ENCODE peak calls at places on chromosomes 4 and X, in eight cellular contexts. O, U, W, C, F, Y, J and M are unnamed samples.
A peak's percentile ranks its signal among the peaks of the same experiment; 100 is the strongest.

GRCh38 chrX:132364313-132364712 is 124.5 kb downstream of the MBNL3 start:
- DNase-seq in O (no peak), U (no peak), W (no peak), C (no peak), F (no peak), Y (no peak), J (no peak), M (no peak)

GRCh38 chr4:181204109-181204508 is 1039.1 kb upstream of the TENM3 start:
- DNase-seq in O (no peak), U (no peak), W (no peak), C (no peak), F (no peak), Y (no peak), J (no peak), M (no peak)

GRCh38 chr4:144645102-144645469 is 870 bp upstream of the HHIP start:
- DNase-seq in O (no peak), U (no peak), W (no peak), C (peak; percentile 80), F (no peak), Y (no peak), J (no peak), M (no peak)

GRCh38 chrX:66632473-66632872 is 6.4 kb downstream of the EDA2R start:
- DNase-seq in O (no peak), U (no peak), W (no peak), C (no peak), F (peak; percentile 45), Y (no peak), J (no peak), M (peak; percentile 27)

GRCh38 chr4:14719053-14719452 is 283.2 kb upstream of the CPEB2 start:
- DNase-seq in O (no peak), U (no peak), W (no peak), C (peak; percentile 9), F (no peak), Y (peak; percentile 16), J (peak; percentile 10), M (peak; percentile 30)

GRCh38 chr4:66639361-66639760 is 905.9 kb downstream of the CENPC start:
- DNase-seq in O (no peak), U (no peak), W (no peak), C (no peak), F (no peak), Y (no peak), J (no peak), M (no peak)

GRCh38 chr4:124483043-124483906 is 229.3 kb downstream of the ANKRD50 start:
- DNase-seq in O (no peak), U (no peak), W (no peak), C (no peak), F (no peak), Y (no peak), J (no peak), M (no peak)

GRCh38 chr4:187235456-187236170 is 512.0 kb upstream of the FAT1 start:
- DNase-seq in O (no peak), U (no peak), W (no peak), C (no peak), F (no peak), Y (no peak), J (no peak), M (no peak)

GRCh38 chrX:39675619-39676018 is 422.1 kb downstream of the BCOR start:
- DNase-seq in O (no peak), U (no peak), W (no peak), C (no peak), F (no peak), Y (no peak), J (no peak), M (no peak)

GRCh38 chr4:75921910-75922309 is 18.9 kb downstream of the NAAA start:
- DNase-seq in O (no peak), U (no peak), W (no peak), C (no peak), F (no peak), Y (no peak), J (no peak), M (no peak)

GRCh38 chrX:39688576-39689373 is 409.0 kb downstream of the BCOR start:
- DNase-seq in O (no peak), U (no peak), W (peak; percentile 30), C (peak; percentile 78), F (no peak), Y (peak; percentile 43), J (no peak), M (no peak)

GRCh38 chr4:105966046-105966445 is 70.8 kb downstream of the NPNT start:
- DNase-seq in O (no peak), U (no peak), W (no peak), C (no peak), F (peak; percentile 87), Y (no peak), J (peak; percentile 75), M (no peak)

GRCh38 chrX:24081661-24082154 is 27.0 kb downstream of the EIF2S3 start:
- DNase-seq in O (peak; percentile 40), U (peak; percentile 33), W (no peak), C (no peak), F (peak; percentile 48), Y (peak; percentile 73), J (peak; percentile 29), M (peak; percentile 17)

GRCh38 chrX:123408856-123409737 is 225.0 kb downstream of the GRIA3 start:
- DNase-seq in O (no peak), U (no peak), W (peak; percentile 13), C (no peak), F (no peak), Y (no peak), J (no peak), M (no peak)

GRCh38 chr4:81565137-81565870 is 93.6 kb upstream of the RASGEF1B start:
- DNase-seq in O (no peak), U (no peak), W (no peak), C (peak; percentile 80), F (no peak), Y (no peak), J (no peak), M (no peak)

GRCh38 chr4:114922582-114922912 is 190.9 kb downstream of the NDST4 start:
- DNase-seq in O (no peak), U (no peak), W (no peak), C (no peak), F (no peak), Y (no peak), J (no peak), M (no peak)

GRCh38 chr4:184932343-184932742 is 85.9 kb upstream of the HELT start:
- DNase-seq in O (no peak), U (no peak), W (no peak), C (no peak), F (no peak), Y (no peak), J (no peak), M (no peak)

GRCh38 chr4:107863416-107863815 is 38.7 kb downstream of the SGMS2 start:
- DNase-seq in O (no peak), U (no peak), W (no peak), C (no peak), F (no peak), Y (no peak), J (no peak), M (no peak)

GRCh38 chrX:46957299-46957698 is 45.1 kb downstream of the JADE3 start:
- DNase-seq in O (no peak), U (no peak), W (no peak), C (no peak), F (no peak), Y (no peak), J (no peak), M (no peak)

GRCh38 chr4:183424109-183424751 is 20.2 kb upstream of the CDKN2AIP start:
- DNase-seq in O (no peak), U (no peak), W (no peak), C (no peak), F (no peak), Y (no peak), J (no peak), M (peak; percentile 36)

GRCh38 chr4:53704329-53704728 is 113.0 kb upstream of the LNX1 start:
- DNase-seq in O (no peak), U (no peak), W (no peak), C (no peak), F (no peak), Y (no peak), J (no peak), M (no peak)

GRCh38 chr4:62051332-62051731 is 851.2 kb downstream of the ADGRL3 start:
- DNase-seq in O (no peak), U (no peak), W (no peak), C (no peak), F (no peak), Y (no peak), J (no peak), M (no peak)

GRCh38 chr4:119478446-119479179 is 150.0 kb downstream of the PDE5A start:
- DNase-seq in O (no peak), U (no peak), W (no peak), C (no peak), F (no peak), Y (no peak), J (no peak), M (peak; percentile 23)

GRCh38 chrX:96909291-96909690 is 25.6 kb downstream of the RPA4 start:
- DNase-seq in O (no peak), U (no peak), W (no peak), C (no peak), F (no peak), Y (no peak), J (no peak), M (no peak)

GRCh38 chr4:183638436-183638835 is 20.5 kb downstream of the RWDD4 start:
- DNase-seq in O (no peak), U (no peak), W (no peak), C (no peak), F (peak; percentile 75), Y (no peak), J (peak; percentile 10), M (no peak)

GRCh38 chrX:136157187-136157586 is 9.9 kb downstream of the FHL1 start:
- DNase-seq in O (no peak), U (no peak), W (no peak), C (no peak), F (no peak), Y (no peak), J (no peak), M (no peak)